ENCODE peak calls at places on chromosome 2, in ten cellular contexts. C, B, S, A, N, U, R, J, P and I are unnamed samples.

GRCh38 chr2:159907914-159908313 is 109.9 kb upstream of the CD302 start:
- DNase-seq in A (no peak), N (no peak), C (no peak), J (no peak), R (no peak), P (no peak), B (no peak), U (no peak), S (no peak), I (no peak)

GRCh38 chr2:9082158-9082557 is 78.7 kb upstream of the MBOAT2 start:
- DNase-seq in C (no peak), J (no peak), A (no peak), P (no peak), B (no peak), U (no peak), S (no peak), N (no peak), R (no peak), I (no peak)

GRCh38 chr2:120228503-120228902 is 5.3 kb upstream of the TMEM185B start:
- DNase-seq in S (no peak), C (no peak), U (no peak), R (no peak), B (no peak), N (no peak), J (no peak), A (no peak), P (no peak), I (no peak)

GRCh38 chr2:140551291-140551690 is 1579.5 kb downstream of the LRP1B start:
- DNase-seq in S (no peak), U (no peak), A (no peak), B (no peak), C (no peak), P (no peak), N (no peak), J (no peak), R (no peak), I (no peak)

GRCh38 chr2:3712841-3713503 is 9.6 kb downstream of the DCDC2C start:
- DNase-seq in S (no peak), R (no peak), P (peak; percentile 18), A (no peak), U (no peak), B (no peak), C (no peak), J (no peak), N (no peak), I (no peak)

GRCh38 chr2:40434638-40435296 is 17.1 kb downstream of the SLC8A1 start:
- DNase-seq in R (no peak), J (no peak), P (peak; percentile 99), S (no peak), A (no peak), N (no peak), C (no peak), U (peak; percentile 36), B (no peak), I (no peak)

GRCh38 chr2:9650119-9650821 is 19.5 kb upstream of the YWHAQ start:
- DNase-seq in S (no peak), C (no peak), N (no peak), R (no peak), B (no peak), J (no peak), U (no peak), P (no peak), A (no peak), I (no peak)

GRCh38 chr2:117862459-117862858 is 48.0 kb downstream of the DDX18 start:
- DNase-seq in B (no peak), J (no peak), P (no peak), S (no peak), R (no peak), C (no peak), A (no peak), U (no peak), N (no peak), I (no peak)

GRCh38 chr2:239630618-239631286 is 229.9 kb upstream of the HDAC4 start:
- DNase-seq in B (no peak), S (no peak), C (no peak), P (peak; percentile 82), N (no peak), U (peak; percentile 18), R (no peak), J (no peak), A (no peak), I (no peak)

GRCh38 chr2:112621792-112622527 is 23.8 kb upstream of the SLC20A1 start:
- DNase-seq in B (no peak), J (no peak), A (no peak), U (peak; percentile 41), N (no peak), R (no peak), C (peak; percentile 12), P (peak; percentile 95), S (no peak), I (no peak)

GRCh38 chr2:33219850-33220275 is 256.6 kb upstream of the RASGRP3 start:
- DNase-seq in C (no peak), N (no peak), R (no peak), U (no peak), A (no peak), S (no peak), P (peak; percentile 60), B (no peak), J (no peak), I (no peak)

GRCh38 chr2:120763931-120764330 is 28.3 kb downstream of the GLI2 start:
- DNase-seq in R (no peak), U (no peak), A (no peak), J (no peak), P (no peak), C (no peak), B (peak; percentile 56), N (no peak), S (no peak), I (peak; percentile 35)

GRCh38 chr2:201006704-201007103 is 43.2 kb upstream of the ORC2 start:
- DNase-seq in J (no peak), N (no peak), S (no peak), P (no peak), C (no peak), R (no peak), B (no peak), A (no peak), U (no peak), I (no peak)

GRCh38 chr2:138329167-138329566 is 172.4 kb upstream of the SPOPL start:
- DNase-seq in A (no peak), N (no peak), U (no peak), C (no peak), S (no peak), J (no peak), B (no peak), R (no peak), P (no peak), I (no peak)

GRCh38 chr2:225171350-225171749 is 129.1 kb upstream of the DOCK10 start:
- DNase-seq in B (no peak), S (no peak), P (no peak), U (no peak), J (no peak), C (no peak), A (no peak), R (no peak), N (no peak), I (no peak)

GRCh38 chr2:120237491-120237902 is 14.3 kb upstream of the TMEM185B start:
- DNase-seq in N (peak; percentile 52), B (peak; percentile 63), U (no peak), R (no peak), J (no peak), C (peak; percentile 27), A (no peak), S (no peak), P (peak; percentile 83), I (no peak)

GRCh38 chr2:848099-848498 is 102.5 kb upstream of the SNTG2 start:
- DNase-seq in C (no peak), U (no peak), P (no peak), B (no peak), N (no peak), R (no peak), J (no peak), S (no peak), A (no peak), I (no peak)
- H3K4me3 ChIP-seq in C (no peak overlapping the region), U (no peak overlapping the region), P (no peak overlapping the region), B (no peak overlapping the region), N (no peak overlapping the region), R (no peak overlapping the region), J (no peak overlapping the region), S (no peak overlapping the region), A (no peak overlapping the region), I (no peak overlapping the region)

GRCh38 chr2:206876176-206876575 is 63.1 kb upstream of the CPO start:
- DNase-seq in B (no peak), U (no peak), C (peak; percentile 75), S (peak; percentile 24), N (no peak), P (no peak), A (no peak), R (no peak), J (no peak), I (no peak)

GRCh38 chr2:206875701-206876100 is 63.6 kb upstream of the CPO start:
- DNase-seq in N (no peak), J (no peak), A (no peak), P (no peak), U (no peak), R (no peak), S (no peak), B (no peak), C (no peak), I (no peak)

GRCh38 chr2:206869824-206870495 is 69.4 kb upstream of the CPO start:
- DNase-seq in B (no peak), J (no peak), A (no peak), R (no peak), U (no peak), N (no peak), C (no peak), P (no peak), S (no peak), I (no peak)

GRCh38 chr2:206873426-206873825 is 65.9 kb upstream of the CPO start:
- DNase-seq in R (no peak), C (no peak), U (no peak), J (no peak), P (no peak), A (no peak), B (no peak), S (no peak), N (no peak), I (no peak)
- H3K27ac ChIP-seq in R (no peak overlapping the region), C (no peak overlapping the region), U (no peak overlapping the region), J (no peak overlapping the region), P (no peak overlapping the region), A (no peak overlapping the region), B (no peak overlapping the region), S (no peak overlapping the region), N (no peak overlapping the region), I (no peak overlapping the region)

GRCh38 chr2:126657146-126657635 is 1.2 kb downstream of the GYPC start:
- DNase-seq in N (peak; percentile 42), B (peak; percentile 87), S (no peak), P (peak; percentile 85), C (peak; percentile 38), J (no peak), A (peak; percentile 52), R (no peak), U (peak; percentile 53), I (no peak)
- H3K4me3 ChIP-seq in N (peak overlapping the region; percentile 63), B (peak overlapping the region; percentile 76), S (no peak overlapping the region), P (peak overlapping the region; percentile 69), C (peak overlapping the region; percentile 51), J (no peak overlapping the region), A (peak overlapping the region; percentile 84), R (peak overlapping the region; percentile 96), U (no peak overlapping the region), I (peak overlapping the region; percentile 57)

DNA sequence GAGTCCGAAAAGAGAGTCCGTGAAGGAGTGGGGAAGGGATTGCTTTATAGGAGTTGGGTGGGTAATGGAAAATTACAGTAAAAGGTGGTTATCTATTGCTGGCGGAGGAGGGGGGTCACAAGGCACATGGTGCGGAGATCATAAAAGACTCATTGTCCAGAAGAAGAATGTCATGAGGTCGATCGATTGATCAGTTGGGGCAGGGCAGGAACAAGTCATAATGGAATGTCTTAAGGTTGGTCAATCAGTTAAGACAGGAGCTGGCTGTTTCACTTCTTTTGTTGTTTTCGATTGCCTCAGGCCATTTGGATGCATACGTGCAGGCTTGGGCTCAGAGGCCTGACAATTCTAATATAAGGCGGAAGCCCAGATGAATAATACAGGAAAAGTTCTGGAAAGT is 473.0 kb upstream of the TNP1 start:
- DNase-seq in C (no peak), B (no peak), S (no peak), J (no peak), R (no peak), N (no peak), A (no peak), U (no peak), P (no peak), I (no peak)
- H3K27ac ChIP-seq in C (no peak overlapping the region), B (no peak overlapping the region), S (no peak overlapping the region), J (no peak overlapping the region), R (no peak overlapping the region), N (no peak overlapping the region), A (no peak overlapping the region), U (no peak overlapping the region), P (no peak overlapping the region), I (no peak overlapping the region)